ENCODE peak calls at places on chromosomes 6 and 20, in four cellular contexts. X is naive thymus-derived CD4-positive, alpha-beta T cell; B is spleen; R is small intestine. T is an unnamed sample.
A peak's percentile ranks its signal among the peaks of the same experiment; 100 is the strongest.

GRCh38 chr20:33567949-33568348 is 78.1 kb downstream of the CBFA2T2 start:
- DNase-seq in X (no peak), B (no peak), R (no peak), T (no peak)

GRCh38 chr6:48826318-48826595 is 636.8 kb downstream of the MMUT start:
- DNase-seq in X (no peak), B (no peak), R (no peak), T (no peak)

GRCh38 chr20:43658068-43658722 is 8.7 kb upstream of the MYBL2 start:
- DNase-seq in X (no peak), B (peak; percentile 63), R (peak; percentile 31), T (no peak)

GRCh38 chr6:147081210-147081609 is 123.0 kb upstream of the STXBP5 start:
- DNase-seq in X (no peak), B (no peak), R (peak; percentile 50), T (no peak)

GRCh38 chr20:12927489-12927888 is 81.3 kb upstream of the SPTLC3 start:
- DNase-seq in X (no peak), B (no peak), R (no peak), T (no peak)

GRCh38 chr20:61561111-61561830 is 309.2 kb downstream of the CDH4 start:
- DNase-seq in X (no peak), B (no peak), R (no peak), T (no peak)

GRCh38 chr20:10713161-10713560 is 39.4 kb upstream of the JAG1 start:
- DNase-seq in X (no peak), B (no peak), R (no peak), T (no peak)

GRCh38 chr6:89007209-89008001 is 44.0 kb upstream of the RNGTT start:
- DNase-seq in X (no peak), B (no peak), R (peak; percentile 54), T (no peak)

GRCh38 chr6:75145211-75145610 is 60.6 kb downstream of the COL12A1 start:
- DNase-seq in X (no peak), B (no peak), R (no peak), T (no peak)

GRCh38 chr6:139415365-139415764 is 40.9 kb upstream of the CITED2 start:
- DNase-seq in X (no peak), B (no peak), R (peak; percentile 11), T (no peak)

GRCh38 chr20:48827880-48828733 is at the start of gene PREX1:
- DNase-seq in X (peak; percentile 47), B (peak; percentile 98), R (peak; percentile 42), T (peak; percentile 87)

GRCh38 chr6:21665436-21666199 is 72.1 kb downstream of the SOX4 start:
- DNase-seq in X (no peak), B (no peak), R (no peak), T (no peak)

GRCh38 chr6:32457054-32457453 is 17.4 kb downstream of the HLA-DRA start:
- DNase-seq in X (no peak), B (no peak), R (no peak), T (no peak)

GRCh38 chr6:105781248-105781647 is 304.9 kb upstream of the PRDM1 start:
- DNase-seq in X (no peak), B (no peak), R (peak; percentile 64), T (no peak)

GRCh38 chr6:39574991-39575390 is 150.2 kb downstream of the KIF6 start:
- DNase-seq in X (no peak), B (no peak), R (no peak), T (no peak)

GRCh38 chr6:42925248-42925857 is 3.9 kb upstream of the CNPY3 start:
- DNase-seq in X (no peak), B (no peak), R (no peak), T (no peak)

GRCh38 chr6:67199425-67199824 is 1435.7 kb upstream of the ADGRB3 start:
- DNase-seq in X (no peak), B (no peak), R (no peak), T (no peak)

GRCh38 chr20:62704341-62704948 is 4.2 kb upstream of the NTSR1 start:
- DNase-seq in X (no peak), B (peak; percentile 83), R (peak; percentile 65), T (no peak)

GRCh38 chr6:42795651-42796050 is 13.8 kb downstream of the BICRAL start:
- DNase-seq in X (no peak), B (no peak), R (no peak), T (no peak)

GRCh38 chr20:39885975-39886649 is 802.9 kb downstream of the MAFB start:
- DNase-seq in X (no peak), B (no peak), R (peak; percentile 37), T (no peak)

GRCh38 chr20:36544134-36545018 is 3.1 kb downstream of the MYL9 start:
- DNase-seq in X (no peak), B (peak; percentile 65), R (no peak), T (no peak)

GRCh38 chr6:129501401-129502051 is 208.5 kb downstream of the ARHGAP18 start:
- DNase-seq in X (no peak), B (no peak), R (peak; percentile 28), T (no peak)

GRCh38 chr6:142842423-142843261 is 102.3 kb downstream of the HIVEP2 start:
- DNase-seq in X (no peak), B (no peak), R (no peak), T (peak; percentile 51)

GRCh38 chr20:2400290-2400689 is 19.6 kb downstream of the TGM6 start:
- DNase-seq in X (no peak), B (no peak), R (no peak), T (no peak)

GRCh38 chr6:74170118-74170517 is 474.1 kb downstream of the CD109 start:
- DNase-seq in X (no peak), B (no peak), R (no peak), T (no peak)

GRCh38 chr6:15907914-15908518 is 220.9 kb upstream of the MYLIP start:
- DNase-seq in X (no peak), B (no peak), R (peak; percentile 65), T (no peak)

GRCh38 chr6:16805190-16805860 is 44.1 kb upstream of the ATXN1 start:
- DNase-seq in X (no peak), B (no peak), R (no peak), T (no peak)

GRCh38 chr20:19943021-19943659 is 74.0 kb upstream of the NAA20 start:
- DNase-seq in X (no peak), B (no peak), R (peak; percentile 36), T (no peak)

GRCh38 chr20:37816726-37817125 is 86.2 kb upstream of the VSTM2L start:
- DNase-seq in X (no peak), B (no peak), R (no peak), T (no peak)

GRCh38 chr20:4513720-4514119 is 208.0 kb upstream of the PRND start:
- DNase-seq in X (no peak), B (no peak), R (no peak), T (no peak)

GRCh38 chr20:36306557-36307411 is 645 bp downstream of the DLGAP4 start:
- DNase-seq in X (no peak), B (no peak), R (no peak), T (no peak)

GRCh38 chr6:131755597-131755996 is 44.8 kb upstream of the CTAGE9 start:
- DNase-seq in X (no peak), B (no peak), R (no peak), T (no peak)

GRCh38 chr6:33018904-33019303 is 9.5 kb upstream of the HLA-DOA start:
- DNase-seq in X (peak; percentile 34), B (peak; percentile 91), R (peak; percentile 76), T (no peak)

GRCh38 chr6:36444470-36444869 is 1.7 kb downstream of the KCTD20 start:
- DNase-seq in X (no peak), B (no peak), R (peak; percentile 18), T (no peak)

GRCh38 chr20:8144282-8145245 is 12.5 kb downstream of the PLCB1 start:
- DNase-seq in X (no peak), B (no peak), R (no peak), T (no peak)

GRCh38 chr20:25239387-25240370 is 8.2 kb upstream of the PYGB start:
- DNase-seq in X (no peak), B (no peak), R (no peak), T (no peak)

DNA sequence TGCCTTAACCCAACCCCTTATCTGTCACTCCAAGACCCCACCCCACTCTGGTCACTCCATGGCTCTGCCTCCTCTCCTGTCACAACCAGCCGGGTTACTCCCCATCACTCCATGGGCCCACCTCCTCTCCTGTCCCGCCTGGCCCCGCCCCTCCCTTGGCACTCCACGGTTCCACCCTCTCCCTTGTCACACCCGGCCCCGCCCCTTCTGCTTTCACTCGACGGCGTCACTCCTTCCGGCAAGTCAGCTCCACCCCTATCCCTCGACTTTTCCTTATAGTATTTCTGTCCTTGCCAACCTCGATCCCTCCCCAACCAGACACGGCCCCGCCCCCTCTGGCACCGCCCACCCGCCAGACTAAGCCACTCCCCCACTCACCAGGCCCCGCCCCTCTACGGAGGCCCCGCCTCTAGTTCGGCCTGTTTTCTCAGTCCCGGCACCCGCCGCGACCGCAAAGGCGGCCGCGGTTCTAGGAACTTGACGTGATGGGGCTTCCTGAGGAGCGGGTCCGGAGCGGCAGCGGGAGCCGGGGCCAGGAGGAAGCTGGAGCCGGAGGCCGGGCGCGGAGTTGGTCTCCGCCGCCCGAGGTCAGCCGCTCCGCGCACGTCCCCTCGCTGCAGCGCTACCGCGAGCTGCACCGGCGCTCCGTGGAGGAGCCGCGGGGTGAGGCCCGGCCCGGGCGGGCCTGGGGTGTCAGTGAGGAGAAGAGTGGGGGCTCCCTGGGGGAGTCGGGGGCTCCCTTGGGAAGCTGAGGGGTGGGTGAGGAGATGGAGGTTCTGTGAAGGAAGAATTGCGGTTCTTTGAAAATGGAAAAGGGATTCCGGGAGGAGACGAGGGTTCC is at the start of gene ACSS2:
- DNase-seq in X (peak; percentile 97), B (peak; percentile 98), R (no peak), T (peak; percentile 92)
- H3K4me1 ChIP-seq in X (peaks cover 35% of the 10 kb centered on the region), B (peaks cover 19% of the 10 kb centered on the region), R (peaks cover 7% of the 10 kb centered on the region), T (peaks cover 51% of the 10 kb centered on the region)

GRCh38 chr6:99424761-99425646 is at the start of gene PNISR:
- DNase-seq in X (peak; percentile 86), B (peak; percentile 93), R (peak; percentile 99), T (peak; percentile 92)
- H3K4me1 ChIP-seq in X (peaks cover 37% of the 10 kb centered on the region), B (peaks cover 56% of the 10 kb centered on the region), R (peaks cover 17% of the 10 kb centered on the region), T (peaks cover 60% of the 10 kb centered on the region)

DNA sequence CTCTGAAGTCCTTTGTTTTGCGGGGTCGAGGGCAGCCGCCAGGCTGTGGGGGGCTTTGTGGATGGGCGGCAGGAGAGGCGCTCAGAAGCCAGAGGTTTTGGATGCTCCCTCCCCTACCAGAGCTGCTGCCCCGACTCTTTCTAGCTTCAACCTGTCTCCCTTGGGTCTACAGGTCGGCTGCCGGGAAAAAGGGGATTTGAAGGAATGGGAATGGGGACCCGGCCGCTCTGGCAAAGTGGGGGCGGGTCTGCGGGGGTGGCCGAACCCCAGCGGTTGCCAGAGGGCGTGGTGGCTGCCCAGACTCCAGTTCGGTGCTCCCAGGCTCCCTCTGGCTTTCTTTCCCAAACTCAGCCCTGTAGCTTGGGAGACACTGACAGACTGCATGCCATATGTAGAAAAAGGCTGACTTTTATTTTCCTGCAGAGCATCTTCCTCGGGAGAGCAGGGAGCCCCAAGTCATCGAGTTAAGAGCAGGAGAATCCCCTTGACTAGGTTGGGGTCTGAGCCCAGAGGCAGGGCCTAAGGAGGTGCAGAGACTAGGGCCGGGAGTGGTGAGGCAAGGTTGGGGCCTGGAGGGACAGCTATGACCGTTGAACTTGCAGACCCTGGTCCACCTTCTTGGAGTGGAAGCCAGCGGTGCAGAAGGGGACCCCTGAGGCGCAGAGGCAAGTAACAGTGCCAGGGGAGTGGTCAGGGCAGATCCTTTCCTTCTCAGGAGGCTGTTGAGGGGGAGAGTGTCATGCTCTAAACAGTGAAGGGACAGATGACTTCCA is 1.4 kb upstream of the PPP1R18 start:
- DNase-seq in X (no peak), B (peak; percentile 82), R (no peak), T (no peak)
- H3K4me1 ChIP-seq in X (peaks cover 21% of the 10 kb centered on the region), B (peaks cover 36% of the 10 kb centered on the region), R (peaks cover 4% of the 10 kb centered on the region), T (peaks cover 37% of the 10 kb centered on the region)

GRCh38 chr6:117451607-117452164 is 25.9 kb upstream of the ROS1 start:
- DNase-seq in X (no peak), B (no peak), R (no peak), T (no peak)
- H3K4me1 ChIP-seq in X (no peaks in the 10 kb centered on the region), B (no peaks in the 10 kb centered on the region), R (peaks cover 2% of the 10 kb centered on the region), T (no peaks in the 10 kb centered on the region)